ENCODE peak calls at places on chromosomes 7 and 10, in seven cellular contexts. V, T, U, C, Y, D and L are unnamed samples.

GRCh38 chr7:101342892-101343291 is 19.8 kb upstream of the COL26A1 start:
- DNase-seq in Y (no peak), C (no peak), U (no peak), V (no peak), D (no peak), T (no peak), L (no peak)

GRCh38 chr10:34916368-34916767 is 101.3 kb upstream of the PARD3 start:
- DNase-seq in T (no peak), V (no peak), C (no peak), D (no peak), U (no peak), Y (no peak), L (peak)

GRCh38 chr10:44934416-44935200 is 23.5 kb downstream of the TMEM72 start:
- DNase-seq in V (no peak), U (no peak), T (no peak), D (no peak), Y (no peak), C (no peak), L (no peak)

GRCh38 chr10:51786684-51787035 is 87.3 kb upstream of the CSTF2T start:
- DNase-seq in C (no peak), U (no peak), T (no peak), V (no peak), Y (no peak), D (no peak), L (peak)

GRCh38 chr10:124547651-124548168 is 86.1 kb downstream of the LHPP start:
- DNase-seq in D (no peak), T (no peak), U (no peak), Y (no peak), V (no peak), C (no peak), L (peak)

GRCh38 chr10:5760462-5760861 is 52.8 kb downstream of the GDI2 start:
- DNase-seq in D (no peak), Y (no peak), U (no peak), V (no peak), C (no peak), T (no peak), L (no peak)

GRCh38 chr7:3862774-3863173 is 561.7 kb downstream of the SDK1 start:
- DNase-seq in U (no peak), Y (no peak), C (no peak), T (no peak), D (no peak), V (no peak), L (no peak)

GRCh38 chr10:103580422-103580821 is 86.9 kb downstream of the NEURL1 start:
- DNase-seq in T (no peak), D (no peak), Y (no peak), V (no peak), U (no peak), C (no peak), L (no peak)

GRCh38 chr10:26439436-26440090 is 1.4 kb downstream of the APBB1IP start:
- DNase-seq in Y (no peak), C (no peak), U (no peak), V (no peak), D (no peak), T (no peak), L (no peak)

GRCh38 chr10:91201213-91201996 is 19.1 kb upstream of the PCGF5 start:
- DNase-seq in V (peak), T (no peak), D (peak), U (no peak), Y (no peak), C (no peak), L (no peak)

GRCh38 chr10:5588080-5588453 is 63.3 kb downstream of the CALML3 start:
- DNase-seq in D (no peak), U (no peak), Y (no peak), C (no peak), V (no peak), T (no peak), L (no peak)

GRCh38 chr7:22783421-22783820 is 39.2 kb downstream of the TOMM7 start:
- DNase-seq in U (no peak), T (no peak), V (no peak), C (no peak), D (no peak), Y (no peak), L (peak)

GRCh38 chr10:52400564-52400963 is 86.5 kb downstream of the DKK1 start:
- DNase-seq in V (no peak), U (no peak), D (no peak), C (no peak), Y (no peak), T (no peak), L (peak)

GRCh38 chr7:140209866-140210609 is 33.3 kb upstream of the KDM7A start:
- DNase-seq in T (no peak), D (peak), Y (no peak), C (peak), V (peak), U (no peak), L (no peak)